ENCODE peak calls at places on chromosomes 11 and 22, in seven cellular contexts. U is IMR-90, K is cardiac muscle cell, T is heart left ventricle, V is HCT116, S is SK-N-SH, N is mammary epithelial cell. R is an unnamed sample.
A peak's percentile ranks its signal among the peaks of the same experiment; 100 is the strongest.

GRCh38 chr11:107999759-108000455 is 8.8 kb upstream of the CUL5 start:
- DNase-seq in V (peak; percentile 74), T (no peak), U (peak; percentile 28), K (peak; percentile 71), S (peak; percentile 56), N (peak; percentile 37), R (peak; percentile 9)

GRCh38 chr11:87150936-87151335 is 113.2 kb downstream of the TMEM135 start:
- DNase-seq in U (peak; percentile 26), K (peak; percentile 55), N (peak; percentile 18), S (no peak), T (no peak), V (no peak), R (no peak)

GRCh38 chr11:80873309-80873999 is 1432.6 kb upstream of the TENM4 start:
- DNase-seq in T (no peak), V (no peak), K (peak; percentile 53), S (no peak), N (peak; percentile 73), U (no peak), R (no peak)

GRCh38 chr11:43212279-43212678 is 99.5 kb upstream of the API5 start:
- DNase-seq in V (no peak), K (no peak), S (no peak), U (no peak), T (no peak), N (no peak), R (no peak)

GRCh38 chr11:27390959-27391326 is 27.9 kb upstream of the CCDC34 start:
- DNase-seq in N (no peak), S (no peak), U (peak; percentile 83), V (no peak), K (peak; percentile 72), T (no peak), R (no peak)

GRCh38 chr11:120344302-120345004 is 8.2 kb downstream of the ARHGEF12 start:
- DNase-seq in N (peak; percentile 83), T (no peak), S (no peak), V (peak; percentile 38), K (peak; percentile 42), U (peak; percentile 43), R (no peak)

GRCh38 chr11:57377098-57377497 is 3.9 kb downstream of the PRG3 start:
- DNase-seq in T (no peak), N (no peak), K (no peak), V (no peak), U (no peak), S (peak; percentile 43), R (no peak)

GRCh38 chr11:81373986-81374385 is 1359.7 kb downstream of the FAM181B start:
- DNase-seq in S (no peak), V (no peak), T (no peak), N (no peak), U (no peak), K (no peak), R (no peak)

GRCh38 chr22:46417769-46418168 is 82.3 kb downstream of the TRMU start:
- DNase-seq in S (no peak), N (no peak), U (no peak), T (peak; percentile 54), K (no peak), V (no peak), R (no peak)

GRCh38 chr22:48718818-48719500 is 1108.7 kb downstream of the BRD1 start:
- DNase-seq in N (no peak), U (no peak), S (no peak), T (no peak), V (no peak), K (no peak), R (no peak)

GRCh38 chr11:2428322-2428795 is 16.0 kb downstream of the TRPM5 start:
- DNase-seq in K (peak; percentile 62), S (peak; percentile 85), N (peak; percentile 19), T (peak; percentile 83), U (peak; percentile 34), V (peak; percentile 52), R (peak; percentile 87)

GRCh38 chr11:9285850-9286587 is 20.9 kb upstream of the DENND5A start:
- DNase-seq in S (no peak), N (no peak), T (no peak), K (no peak), V (no peak), U (no peak), R (no peak)

GRCh38 chr22:29625090-29625825 is 21.8 kb downstream of the NF2 start:
- DNase-seq in T (peak; percentile 42), N (peak; percentile 69), U (peak; percentile 85), S (peak; percentile 49), K (peak; percentile 78), V (no peak), R (peak; percentile 51)

GRCh38 chr22:45263790-45264269 is 20.9 kb upstream of the UPK3A start:
- DNase-seq in U (peak; percentile 84), V (peak; percentile 46), K (peak; percentile 90), T (peak; percentile 86), S (peak; percentile 94), N (peak; percentile 91), R (peak; percentile 89)

GRCh38 chr11:104583857-104584256 is 314.4 kb downstream of the CASP12 start:
- DNase-seq in K (no peak), S (peak; percentile 22), V (no peak), N (no peak), U (no peak), T (no peak), R (no peak)

GRCh38 chr22:48504519-48505140 is 1323.0 kb downstream of the BRD1 start:
- DNase-seq in N (no peak), T (peak; percentile 7), S (no peak), V (no peak), U (no peak), K (no peak), R (no peak)

GRCh38 chr11:75576445-75577049 is 14.5 kb downstream of the SERPINH1 start:
- DNase-seq in U (peak; percentile 63), V (no peak), S (no peak), K (peak; percentile 82), N (no peak), T (peak; percentile 67), R (peak; percentile 52)

GRCh38 chr22:26431151-26431995 is 2.3 kb downstream of the ASPHD2 start:
- DNase-seq in K (peak; percentile 13), N (no peak), T (no peak), U (no peak), V (no peak), S (no peak), R (no peak)

GRCh38 chr22:22745225-22746060 is 101.0 kb downstream of the GGTLC2 start:
- DNase-seq in U (peak; percentile 19), S (peak; percentile 28), N (no peak), V (no peak), T (no peak), K (peak; percentile 45), R (peak; percentile 45)

GRCh38 chr22:22748297-22748743 is 103.9 kb downstream of the GGTLC2 start:
- DNase-seq in T (no peak), U (peak; percentile 52), K (peak; percentile 74), N (peak; percentile 31), S (peak; percentile 44), V (no peak), R (peak; percentile 73)

GRCh38 chr22:22746061-22746962 is 101.9 kb downstream of the GGTLC2 start:
- DNase-seq in K (no peak), U (no peak), S (no peak), T (no peak), V (no peak), N (no peak), R (no peak)

GRCh38 chr22:22748756-22749155 is 104.3 kb downstream of the GGTLC2 start:
- DNase-seq in V (no peak), T (no peak), N (no peak), S (no peak), U (no peak), K (no peak), R (no peak)

DNA sequence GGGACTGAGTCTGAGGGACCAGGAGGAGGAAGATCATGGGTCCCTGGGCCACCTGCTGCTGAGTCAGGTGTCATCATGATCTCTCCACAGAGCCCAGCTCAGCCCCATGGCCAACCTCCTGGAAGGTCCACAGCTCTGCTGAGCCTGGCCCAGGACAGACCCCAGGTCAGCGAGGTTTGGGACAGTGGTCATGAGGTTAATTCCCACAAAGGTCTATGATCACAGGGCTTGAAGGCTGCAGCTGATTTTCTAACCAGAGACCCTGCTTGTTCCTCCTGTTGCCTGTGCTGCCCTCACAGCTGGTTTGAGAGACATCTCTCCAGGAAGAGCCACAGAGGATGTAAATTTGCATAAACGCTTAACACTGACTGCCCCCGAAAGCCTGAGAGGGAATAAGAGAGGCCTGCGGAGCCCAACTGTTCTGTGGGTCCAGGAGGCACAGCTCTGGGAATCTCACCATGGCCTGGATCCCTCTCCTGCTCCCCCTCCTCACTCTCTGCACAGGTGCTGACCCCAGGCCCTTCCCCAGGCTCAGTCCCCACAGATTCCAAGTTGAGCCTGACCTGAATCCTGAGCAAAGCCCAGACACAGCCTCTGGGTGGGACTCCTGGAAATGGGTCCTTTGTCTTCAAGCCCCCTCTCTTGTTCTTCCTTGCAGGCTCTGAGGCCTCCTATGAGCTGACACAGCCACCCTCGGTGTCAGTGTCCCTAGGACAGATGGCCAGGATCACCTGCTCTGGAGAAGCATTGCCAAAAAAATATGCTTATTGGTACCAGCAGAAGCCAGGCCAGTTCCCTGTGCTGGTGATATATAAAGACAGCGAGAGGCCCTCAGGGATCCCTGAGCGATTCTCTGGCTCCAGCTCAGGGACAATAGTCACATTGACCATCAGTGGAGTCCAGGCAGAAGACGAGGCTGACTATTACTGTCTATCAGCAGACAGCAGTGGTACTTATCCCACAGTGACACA is 102.8 kb downstream of the GGTLC2 start:
- DNase-seq in V (no peak), U (no peak), N (no peak), K (no peak), T (no peak), S (no peak), R (no peak)
- H3K4me1 ChIP-seq in V (no peaks in the 10 kb centered on the region), U (no peaks in the 10 kb centered on the region), N (no peaks in the 10 kb centered on the region), K (no peaks in the 10 kb centered on the region), T (no peaks in the 10 kb centered on the region), S (no peaks in the 10 kb centered on the region), R (no peaks in the 10 kb centered on the region)

GRCh38 chr22:19961201-19961580 is 19.6 kb upstream of the TXNRD2 start:
- DNase-seq in V (no peak), N (no peak), U (no peak), K (no peak), T (peak; percentile 22), S (peak; percentile 30), R (no peak)
- H3K27ac ChIP-seq in V (peak overlapping the region; percentile 99), N (no peak overlapping the region), U (no peak overlapping the region), K (no peak overlapping the region), T (no peak overlapping the region), S (no peak overlapping the region), R (no peak overlapping the region)

GRCh38 chr22:40180403-40180802 is 2.7 kb downstream of the TNRC6B start:
- DNase-seq in T (no peak), K (no peak), U (no peak), V (no peak), S (no peak), N (no peak), R (no peak)

GRCh38 chr22:40176921-40177737 is 596 bp upstream of the TNRC6B start:
- DNase-seq in K (peak; percentile 76), S (no peak), T (no peak), V (no peak), U (peak; percentile 71), N (peak; percentile 74), R (peak; percentile 59)

GRCh38 chr22:40179535-40179934 is 1.8 kb downstream of the TNRC6B start:
- DNase-seq in S (no peak), V (no peak), T (no peak), K (no peak), N (no peak), U (no peak), R (no peak)

GRCh38 chr22:40177738-40178416 is at the start of gene TNRC6B:
- DNase-seq in V (peak; percentile 95), K (peak; percentile 98), T (peak; percentile 69), U (peak; percentile 98), N (peak; percentile 97), S (peak; percentile 58), R (peak; percentile 83)

GRCh38 chr22:40178417-40179409 is 988 bp downstream of the TNRC6B start:
- DNase-seq in U (peak; percentile 57), N (no peak), V (no peak), K (peak; percentile 59), S (peak; percentile 16), T (no peak), R (peak; percentile 40)
- H3K4me1 ChIP-seq in U (peaks cover 8% of the 10 kb centered on the region), N (peaks cover 34% of the 10 kb centered on the region), V (peaks cover 20% of the 10 kb centered on the region), K (peaks cover 50% of the 10 kb centered on the region), S (peaks cover 11% of the 10 kb centered on the region), T (peaks cover 30% of the 10 kb centered on the region), R (peaks cover 59% of the 10 kb centered on the region)

GRCh38 chr22:31020334-31020733 is 51.3 kb downstream of the TUG1 start:
- DNase-seq in T (no peak), V (no peak), K (no peak), U (no peak), N (no peak), S (no peak), R (no peak)
- H3K27ac ChIP-seq in T (no peak overlapping the region), V (no peak overlapping the region), K (no peak overlapping the region), U (no peak overlapping the region), N (no peak overlapping the region), S (no peak overlapping the region), R (no peak overlapping the region)